ENCODE peak calls at places on chromosomes 12 and 14, in ten cellular contexts. One of them, this sample, is unnamed.

GRCh38 chr12:88207921-88208640 is 66.0 kb downstream of the TMTC3 start:
- DNase-seq in AG10803: peak
- DNase-seq in CD8-positive, alpha-beta T cell: no peak
- DNase-seq in stimulated activated CD8-positive, alpha-beta memory T cell treated with anti-CD3 and anti-CD28 coated beads, Interleukin-7, amount 100 ng/mL, for 4 hours: no peak
- DNase-seq in stimulated activated CD4-positive, alpha-beta T cell treated with anti-CD3 and anti-CD28 coated beads, Interleukin-1b, Interleukin-23, amount 100 ng/mL, for 48 hours: no peak
- DNase-seq in GM12865: no peak
- DNase-seq in left lung: peak
- DNase-seq in activated T-cell treated with anti-CD3 and anti-CD28 coated beads, Interleukin-2, amount 50 U/mL, for 72 hours: no peak
- DNase-seq in endothelial cell: no peak
- DNase-seq in hippocampal formation: no peak
- DNase-seq in this sample: peak

GRCh38 chr12:46391630-46392029 is 19.1 kb upstream of the SLC38A2 start:
- DNase-seq in AG10803: peak
- DNase-seq in CD8-positive, alpha-beta T cell: no peak
- DNase-seq in stimulated activated CD8-positive, alpha-beta memory T cell treated with anti-CD3 and anti-CD28 coated beads, Interleukin-7, amount 100 ng/mL, for 4 hours: no peak
- DNase-seq in stimulated activated CD4-positive, alpha-beta T cell treated with anti-CD3 and anti-CD28 coated beads, Interleukin-1b, Interleukin-23, amount 100 ng/mL, for 48 hours: no peak
- DNase-seq in GM12865: no peak
- DNase-seq in left lung: no peak
- DNase-seq in activated T-cell treated with anti-CD3 and anti-CD28 coated beads, Interleukin-2, amount 50 U/mL, for 72 hours: no peak
- DNase-seq in endothelial cell: no peak
- DNase-seq in hippocampal formation: no peak
- DNase-seq in this sample: peak

GRCh38 chr12:99455350-99456037 is 192.1 kb upstream of the GARIN6 start:
- DNase-seq in AG10803: peak
- DNase-seq in CD8-positive, alpha-beta T cell: no peak
- DNase-seq in stimulated activated CD8-positive, alpha-beta memory T cell treated with anti-CD3 and anti-CD28 coated beads, Interleukin-7, amount 100 ng/mL, for 4 hours: no peak
- DNase-seq in stimulated activated CD4-positive, alpha-beta T cell treated with anti-CD3 and anti-CD28 coated beads, Interleukin-1b, Interleukin-23, amount 100 ng/mL, for 48 hours: no peak
- DNase-seq in GM12865: no peak
- DNase-seq in left lung: no peak
- DNase-seq in activated T-cell treated with anti-CD3 and anti-CD28 coated beads, Interleukin-2, amount 50 U/mL, for 72 hours: no peak
- DNase-seq in endothelial cell: no peak
- DNase-seq in hippocampal formation: no peak
- DNase-seq in this sample: no peak

GRCh38 chr14:74620497-74620921 is 8.5 kb upstream of the LTBP2 start:
- DNase-seq in AG10803: peak
- DNase-seq in CD8-positive, alpha-beta T cell: peak
- DNase-seq in stimulated activated CD8-positive, alpha-beta memory T cell treated with anti-CD3 and anti-CD28 coated beads, Interleukin-7, amount 100 ng/mL, for 4 hours: peak
- DNase-seq in stimulated activated CD4-positive, alpha-beta T cell treated with anti-CD3 and anti-CD28 coated beads, Interleukin-1b, Interleukin-23, amount 100 ng/mL, for 48 hours: peak
- DNase-seq in GM12865: no peak
- DNase-seq in left lung: no peak
- DNase-seq in activated T-cell treated with anti-CD3 and anti-CD28 coated beads, Interleukin-2, amount 50 U/mL, for 72 hours: peak
- DNase-seq in endothelial cell: no peak
- DNase-seq in hippocampal formation: no peak
- DNase-seq in this sample: peak

GRCh38 chr12:94650143-94651056 is at the start of gene TMCC3:
- DNase-seq in AG10803: no peak
- DNase-seq in CD8-positive, alpha-beta T cell: no peak
- DNase-seq in stimulated activated CD8-positive, alpha-beta memory T cell treated with anti-CD3 and anti-CD28 coated beads, Interleukin-7, amount 100 ng/mL, for 4 hours: peak
- DNase-seq in stimulated activated CD4-positive, alpha-beta T cell treated with anti-CD3 and anti-CD28 coated beads, Interleukin-1b, Interleukin-23, amount 100 ng/mL, for 48 hours: no peak
- DNase-seq in GM12865: peak
- DNase-seq in left lung: peak
- DNase-seq in activated T-cell treated with anti-CD3 and anti-CD28 coated beads, Interleukin-2, amount 50 U/mL, for 72 hours: peak
- DNase-seq in endothelial cell: peak
- DNase-seq in hippocampal formation: peak
- DNase-seq in this sample: no peak

GRCh38 chr14:64442300-64442988 is 22.9 kb upstream of the AKAP5 start:
- DNase-seq in AG10803: no peak
- DNase-seq in CD8-positive, alpha-beta T cell: no peak
- DNase-seq in stimulated activated CD8-positive, alpha-beta memory T cell treated with anti-CD3 and anti-CD28 coated beads, Interleukin-7, amount 100 ng/mL, for 4 hours: no peak
- DNase-seq in stimulated activated CD4-positive, alpha-beta T cell treated with anti-CD3 and anti-CD28 coated beads, Interleukin-1b, Interleukin-23, amount 100 ng/mL, for 48 hours: no peak
- DNase-seq in GM12865: no peak
- DNase-seq in left lung: no peak
- DNase-seq in activated T-cell treated with anti-CD3 and anti-CD28 coated beads, Interleukin-2, amount 50 U/mL, for 72 hours: no peak
- DNase-seq in endothelial cell: no peak
- DNase-seq in hippocampal formation: no peak
- DNase-seq in this sample: no peak

GRCh38 chr12:88448337-88448944 is 131.8 kb downstream of the KITLG start:
- DNase-seq in AG10803: no peak
- DNase-seq in CD8-positive, alpha-beta T cell: no peak
- DNase-seq in stimulated activated CD8-positive, alpha-beta memory T cell treated with anti-CD3 and anti-CD28 coated beads, Interleukin-7, amount 100 ng/mL, for 4 hours: no peak
- DNase-seq in stimulated activated CD4-positive, alpha-beta T cell treated with anti-CD3 and anti-CD28 coated beads, Interleukin-1b, Interleukin-23, amount 100 ng/mL, for 48 hours: no peak
- DNase-seq in GM12865: no peak
- DNase-seq in left lung: no peak
- DNase-seq in activated T-cell treated with anti-CD3 and anti-CD28 coated beads, Interleukin-2, amount 50 U/mL, for 72 hours: no peak
- DNase-seq in endothelial cell: no peak
- DNase-seq in hippocampal formation: no peak
- DNase-seq in this sample: no peak

GRCh38 chr12:117494833-117495714 is 133.6 kb upstream of the NOS1 start:
- DNase-seq in AG10803: no peak
- DNase-seq in CD8-positive, alpha-beta T cell: no peak
- DNase-seq in stimulated activated CD8-positive, alpha-beta memory T cell treated with anti-CD3 and anti-CD28 coated beads, Interleukin-7, amount 100 ng/mL, for 4 hours: no peak
- DNase-seq in stimulated activated CD4-positive, alpha-beta T cell treated with anti-CD3 and anti-CD28 coated beads, Interleukin-1b, Interleukin-23, amount 100 ng/mL, for 48 hours: no peak
- DNase-seq in GM12865: no peak
- DNase-seq in left lung: no peak
- DNase-seq in activated T-cell treated with anti-CD3 and anti-CD28 coated beads, Interleukin-2, amount 50 U/mL, for 72 hours: no peak
- DNase-seq in endothelial cell: no peak
- DNase-seq in hippocampal formation: no peak
- DNase-seq in this sample: no peak

GRCh38 chr14:67683821-67684220 is 9.4 kb upstream of the VTI1B start:
- DNase-seq in AG10803: no peak
- DNase-seq in CD8-positive, alpha-beta T cell: no peak
- DNase-seq in stimulated activated CD8-positive, alpha-beta memory T cell treated with anti-CD3 and anti-CD28 coated beads, Interleukin-7, amount 100 ng/mL, for 4 hours: no peak
- DNase-seq in stimulated activated CD4-positive, alpha-beta T cell treated with anti-CD3 and anti-CD28 coated beads, Interleukin-1b, Interleukin-23, amount 100 ng/mL, for 48 hours: no peak
- DNase-seq in GM12865: no peak
- DNase-seq in left lung: no peak
- DNase-seq in activated T-cell treated with anti-CD3 and anti-CD28 coated beads, Interleukin-2, amount 50 U/mL, for 72 hours: no peak
- DNase-seq in endothelial cell: no peak
- DNase-seq in hippocampal formation: no peak
- DNase-seq in this sample: no peak

GRCh38 chr14:88439088-88439487 is 53.6 kb downstream of the SPATA7 start:
- DNase-seq in AG10803: no peak
- DNase-seq in CD8-positive, alpha-beta T cell: no peak
- DNase-seq in stimulated activated CD8-positive, alpha-beta memory T cell treated with anti-CD3 and anti-CD28 coated beads, Interleukin-7, amount 100 ng/mL, for 4 hours: no peak
- DNase-seq in stimulated activated CD4-positive, alpha-beta T cell treated with anti-CD3 and anti-CD28 coated beads, Interleukin-1b, Interleukin-23, amount 100 ng/mL, for 48 hours: no peak
- DNase-seq in GM12865: no peak
- DNase-seq in left lung: no peak
- DNase-seq in activated T-cell treated with anti-CD3 and anti-CD28 coated beads, Interleukin-2, amount 50 U/mL, for 72 hours: no peak
- DNase-seq in endothelial cell: no peak
- DNase-seq in hippocampal formation: no peak
- DNase-seq in this sample: no peak

GRCh38 chr12:130517588-130517987 is 179.9 kb downstream of the PIWIL1 start:
- DNase-seq in AG10803: no peak
- DNase-seq in CD8-positive, alpha-beta T cell: no peak
- DNase-seq in stimulated activated CD8-positive, alpha-beta memory T cell treated with anti-CD3 and anti-CD28 coated beads, Interleukin-7, amount 100 ng/mL, for 4 hours: no peak
- DNase-seq in stimulated activated CD4-positive, alpha-beta T cell treated with anti-CD3 and anti-CD28 coated beads, Interleukin-1b, Interleukin-23, amount 100 ng/mL, for 48 hours: no peak
- DNase-seq in GM12865: no peak
- DNase-seq in left lung: no peak
- DNase-seq in activated T-cell treated with anti-CD3 and anti-CD28 coated beads, Interleukin-2, amount 50 U/mL, for 72 hours: no peak
- DNase-seq in endothelial cell: no peak
- DNase-seq in hippocampal formation: no peak
- DNase-seq in this sample: no peak

GRCh38 chr12:52646613-52647012 is 5.4 kb downstream of the KRT2 start:
- DNase-seq in AG10803: no peak
- DNase-seq in CD8-positive, alpha-beta T cell: no peak
- DNase-seq in stimulated activated CD8-positive, alpha-beta memory T cell treated with anti-CD3 and anti-CD28 coated beads, Interleukin-7, amount 100 ng/mL, for 4 hours: no peak
- DNase-seq in stimulated activated CD4-positive, alpha-beta T cell treated with anti-CD3 and anti-CD28 coated beads, Interleukin-1b, Interleukin-23, amount 100 ng/mL, for 48 hours: no peak
- DNase-seq in GM12865: no peak
- DNase-seq in left lung: no peak
- DNase-seq in activated T-cell treated with anti-CD3 and anti-CD28 coated beads, Interleukin-2, amount 50 U/mL, for 72 hours: no peak
- DNase-seq in endothelial cell: no peak
- DNase-seq in hippocampal formation: no peak
- DNase-seq in this sample: no peak

GRCh38 chr12:108567974-108568652 is 5.7 kb downstream of the ISCU start:
- DNase-seq in AG10803: no peak
- DNase-seq in CD8-positive, alpha-beta T cell: no peak
- DNase-seq in stimulated activated CD8-positive, alpha-beta memory T cell treated with anti-CD3 and anti-CD28 coated beads, Interleukin-7, amount 100 ng/mL, for 4 hours: no peak
- DNase-seq in stimulated activated CD4-positive, alpha-beta T cell treated with anti-CD3 and anti-CD28 coated beads, Interleukin-1b, Interleukin-23, amount 100 ng/mL, for 48 hours: no peak
- DNase-seq in GM12865: peak
- DNase-seq in left lung: no peak
- DNase-seq in activated T-cell treated with anti-CD3 and anti-CD28 coated beads, Interleukin-2, amount 50 U/mL, for 72 hours: no peak
- DNase-seq in endothelial cell: no peak
- DNase-seq in hippocampal formation: no peak
- DNase-seq in this sample: no peak

GRCh38 chr12:132162508-132163031 is 18.3 kb downstream of the NOC4L start:
- DNase-seq in AG10803: peak
- DNase-seq in CD8-positive, alpha-beta T cell: peak
- DNase-seq in stimulated activated CD8-positive, alpha-beta memory T cell treated with anti-CD3 and anti-CD28 coated beads, Interleukin-7, amount 100 ng/mL, for 4 hours: no peak
- DNase-seq in stimulated activated CD4-positive, alpha-beta T cell treated with anti-CD3 and anti-CD28 coated beads, Interleukin-1b, Interleukin-23, amount 100 ng/mL, for 48 hours: no peak
- DNase-seq in GM12865: no peak
- DNase-seq in left lung: no peak
- DNase-seq in activated T-cell treated with anti-CD3 and anti-CD28 coated beads, Interleukin-2, amount 50 U/mL, for 72 hours: no peak
- DNase-seq in endothelial cell: no peak
- DNase-seq in hippocampal formation: peak
- DNase-seq in this sample: peak

GRCh38 chr14:32022938-32023466 is 54.1 kb upstream of the ARHGAP5 start:
- DNase-seq in AG10803: no peak
- DNase-seq in CD8-positive, alpha-beta T cell: no peak
- DNase-seq in stimulated activated CD8-positive, alpha-beta memory T cell treated with anti-CD3 and anti-CD28 coated beads, Interleukin-7, amount 100 ng/mL, for 4 hours: no peak
- DNase-seq in stimulated activated CD4-positive, alpha-beta T cell treated with anti-CD3 and anti-CD28 coated beads, Interleukin-1b, Interleukin-23, amount 100 ng/mL, for 48 hours: no peak
- DNase-seq in GM12865: no peak
- DNase-seq in left lung: no peak
- DNase-seq in activated T-cell treated with anti-CD3 and anti-CD28 coated beads, Interleukin-2, amount 50 U/mL, for 72 hours: no peak
- DNase-seq in endothelial cell: no peak
- DNase-seq in hippocampal formation: no peak
- DNase-seq in this sample: no peak

GRCh38 chr12:122481861-122482260 is 18.9 kb downstream of the ZCCHC8 start:
- DNase-seq in AG10803: no peak
- DNase-seq in CD8-positive, alpha-beta T cell: no peak
- DNase-seq in stimulated activated CD8-positive, alpha-beta memory T cell treated with anti-CD3 and anti-CD28 coated beads, Interleukin-7, amount 100 ng/mL, for 4 hours: no peak
- DNase-seq in stimulated activated CD4-positive, alpha-beta T cell treated with anti-CD3 and anti-CD28 coated beads, Interleukin-1b, Interleukin-23, amount 100 ng/mL, for 48 hours: no peak
- DNase-seq in GM12865: no peak
- DNase-seq in left lung: no peak
- DNase-seq in activated T-cell treated with anti-CD3 and anti-CD28 coated beads, Interleukin-2, amount 50 U/mL, for 72 hours: no peak
- DNase-seq in endothelial cell: no peak
- DNase-seq in hippocampal formation: no peak
- DNase-seq in this sample: no peak

GRCh38 chr14:102982852-102983470 is 60.5 kb downstream of the AMN start:
- DNase-seq in AG10803: no peak
- DNase-seq in CD8-positive, alpha-beta T cell: no peak
- DNase-seq in stimulated activated CD8-positive, alpha-beta memory T cell treated with anti-CD3 and anti-CD28 coated beads, Interleukin-7, amount 100 ng/mL, for 4 hours: no peak
- DNase-seq in stimulated activated CD4-positive, alpha-beta T cell treated with anti-CD3 and anti-CD28 coated beads, Interleukin-1b, Interleukin-23, amount 100 ng/mL, for 48 hours: no peak
- DNase-seq in GM12865: no peak
- DNase-seq in left lung: no peak
- DNase-seq in activated T-cell treated with anti-CD3 and anti-CD28 coated beads, Interleukin-2, amount 50 U/mL, for 72 hours: no peak
- DNase-seq in endothelial cell: no peak
- DNase-seq in hippocampal formation: no peak
- DNase-seq in this sample: no peak

GRCh38 chr12:107196681-107197080 is 103.3 kb upstream of the CRY1 start:
- DNase-seq in AG10803: peak
- DNase-seq in CD8-positive, alpha-beta T cell: no peak
- DNase-seq in stimulated activated CD8-positive, alpha-beta memory T cell treated with anti-CD3 and anti-CD28 coated beads, Interleukin-7, amount 100 ng/mL, for 4 hours: no peak
- DNase-seq in stimulated activated CD4-positive, alpha-beta T cell treated with anti-CD3 and anti-CD28 coated beads, Interleukin-1b, Interleukin-23, amount 100 ng/mL, for 48 hours: no peak
- DNase-seq in GM12865: no peak
- DNase-seq in left lung: no peak
- DNase-seq in activated T-cell treated with anti-CD3 and anti-CD28 coated beads, Interleukin-2, amount 50 U/mL, for 72 hours: no peak
- DNase-seq in endothelial cell: no peak
- DNase-seq in hippocampal formation: no peak
- DNase-seq in this sample: no peak

This sample was measured in stromal cell of bone marrow.